ENCODE peak calls at places on chromosomes 11 and 22, in six cellular contexts. V, G, W, H, O and F are unnamed samples.

GRCh38 chr11:94183886-94184264 is 55.2 kb downstream of the PANX1 start:
- DNase-seq in V (peak), G (peak), W (no peak), H (peak), O (peak), F (peak)

GRCh38 chr11:18731949-18732821 is 6.2 kb upstream of the IGSF22 start:
- DNase-seq in V (peak), G (peak), W (no peak), H (no peak), O (peak), F (peak)

GRCh38 chr22:37782340-37783168 is 25.2 kb upstream of the GCAT start:
- DNase-seq in V (peak), G (no peak), W (no peak), H (no peak), O (no peak), F (no peak)

GRCh38 chr11:35163209-35163608 is 24.2 kb downstream of the CD44 start:
- DNase-seq in V (no peak), G (no peak), W (no peak), H (no peak), O (no peak), F (no peak)

GRCh38 chr22:46012182-46012880 is 35.4 kb upstream of the WNT7B start:
- DNase-seq in V (no peak), G (no peak), W (no peak), H (no peak), O (no peak), F (no peak)

GRCh38 chr11:88604255-88604654 is 266.7 kb upstream of the CTSC start:
- DNase-seq in V (no peak), G (peak), W (no peak), H (no peak), O (no peak), F (peak)

GRCh38 chr11:12182650-12183511 is 72.5 kb downstream of the MICAL2 start:
- DNase-seq in V (peak), G (peak), W (peak), H (peak), O (no peak), F (peak)

GRCh38 chr11:27282141-27282590 is 80.8 kb downstream of the CCDC34 start:
- DNase-seq in V (no peak), G (peak), W (peak), H (peak), O (no peak), F (peak)

GRCh38 chr11:110728476-110728875 is 16.2 kb upstream of the ARHGAP20 start:
- DNase-seq in V (no peak), G (no peak), W (no peak), H (no peak), O (no peak), F (no peak)

GRCh38 chr11:110286298-110287040 is 9.9 kb downstream of the RDX start:
- DNase-seq in V (no peak), G (no peak), W (no peak), H (no peak), O (no peak), F (peak)

GRCh38 chr11:125454047-125454446 is 42.0 kb downstream of the FEZ1 start:
- DNase-seq in V (no peak), G (no peak), W (no peak), H (no peak), O (no peak), F (no peak)

GRCh38 chr11:45182902-45183301 is 36.5 kb downstream of the PRDM11 start:
- DNase-seq in V (peak), G (peak), W (no peak), H (no peak), O (no peak), F (no peak)

GRCh38 chr22:49322861-49323622 is 504.6 kb downstream of the BRD1 start:
- DNase-seq in V (no peak), G (no peak), W (peak), H (no peak), O (no peak), F (no peak)

GRCh38 chr11:123616505-123617198 is 37.8 kb downstream of the SCN3B start:
- DNase-seq in V (no peak), G (peak), W (peak), H (no peak), O (no peak), F (peak)

GRCh38 chr11:71962428-71963038 is 33.7 kb downstream of the RNF121 start:
- DNase-seq in V (no peak), G (peak), W (no peak), H (peak), O (no peak), F (peak)